ENCODE peak calls at places on chromosome 4, in ten cellular contexts. F, U, B, Z, H, W, I, N, E and D are unnamed samples.

GRCh38 chr4:176967586-176967985 is 174.9 kb upstream of the VEGFC start:
- DNase-seq in U (no peak), Z (no peak), I (no peak), F (no peak), E (no peak), N (no peak), H (peak), B (no peak), W (no peak), D (no peak)

GRCh38 chr4:164252286-164252685 is 501.6 kb upstream of the SMIM31 start:
- DNase-seq in B (no peak), H (peak), U (no peak), I (no peak), N (no peak), W (no peak), Z (no peak), F (no peak), E (no peak), D (peak)

GRCh38 chr4:74158561-74159396 is 861 bp downstream of the MTHFD2L start:
- DNase-seq in B (peak), E (no peak), W (no peak), F (no peak), H (no peak), U (no peak), Z (no peak), I (no peak), N (no peak), D (no peak)

GRCh38 chr4:1053080-1053661 is 41.7 kb downstream of the FGFRL1 start:
- DNase-seq in F (no peak), H (peak), B (no peak), N (no peak), W (peak), Z (peak), E (peak), U (no peak), I (no peak), D (peak)

GRCh38 chr4:5636766-5637670 is 71.3 kb downstream of the EVC2 start:
- DNase-seq in Z (no peak), U (no peak), F (no peak), H (no peak), W (no peak), E (no peak), B (no peak), I (no peak), N (no peak), D (no peak)

GRCh38 chr4:179112441-179113170 is 1670.4 kb upstream of the AGA start:
- DNase-seq in F (no peak), Z (no peak), E (no peak), B (no peak), U (no peak), N (no peak), I (no peak), W (no peak), H (no peak), D (no peak)

GRCh38 chr4:38674206-38675144 is 10.5 kb downstream of the KLF3 start:
- DNase-seq in B (peak), Z (no peak), N (no peak), F (no peak), E (no peak), I (no peak), H (peak), U (no peak), W (no peak), D (no peak)

GRCh38 chr4:169571435-169571834 is 40.9 kb downstream of the NEK1 start:
- DNase-seq in H (no peak), N (no peak), I (no peak), U (no peak), W (no peak), B (no peak), E (no peak), F (no peak), Z (no peak), D (no peak)

GRCh38 chr4:52198356-52198755 is 147.3 kb downstream of the SPATA18 start:
- DNase-seq in W (no peak), N (no peak), I (no peak), B (no peak), E (no peak), H (no peak), Z (no peak), F (no peak), U (no peak), D (no peak)

GRCh38 chr4:54390670-54391069 is 161.6 kb downstream of the PDGFRA start:
- DNase-seq in U (no peak), H (no peak), F (no peak), I (no peak), E (no peak), Z (no peak), N (no peak), W (no peak), B (no peak), D (no peak)

GRCh38 chr4:36082817-36083216 is 161.5 kb downstream of the ARAP2 start:
- DNase-seq in N (no peak), H (no peak), Z (no peak), U (no peak), W (no peak), F (no peak), E (no peak), I (no peak), B (no peak), D (no peak)

GRCh38 chr4:95155759-95156451 is 392.9 kb downstream of the UNC5C start:
- DNase-seq in I (peak), U (peak), B (peak), H (no peak), E (no peak), Z (no peak), W (no peak), N (no peak), F (no peak), D (no peak)

GRCh38 chr4:100986360-100986868 is 360.9 kb downstream of the PPP3CA start:
- DNase-seq in U (no peak), B (no peak), E (no peak), H (peak), F (no peak), W (peak), I (peak), N (no peak), Z (no peak), D (no peak)

GRCh38 chr4:10084651-10085320 is 31.8 kb downstream of the WDR1 start:
- DNase-seq in N (no peak), Z (peak), B (no peak), I (no peak), E (peak), W (peak), H (no peak), U (no peak), F (no peak), D (peak)

GRCh38 chr4:59855630-59856352 is 1344.3 kb upstream of the ADGRL3 start:
- DNase-seq in E (no peak), B (no peak), Z (no peak), H (peak), W (peak), U (no peak), F (no peak), I (no peak), N (no peak), D (peak)

GRCh38 chr4:72320185-72320948 is 248.7 kb downstream of the ADAMTS3 start:
- DNase-seq in U (no peak), Z (no peak), E (no peak), N (no peak), W (no peak), B (no peak), F (no peak), I (no peak), H (no peak), D (no peak)

GRCh38 chr4:101597204-101597603 is 193.3 kb upstream of the BANK1 start:
- DNase-seq in W (no peak), Z (no peak), I (no peak), E (no peak), F (no peak), H (no peak), N (no peak), U (peak), B (peak), D (no peak)

GRCh38 chr4:169810325-169811323 is 52.9 kb upstream of the HPF1 start:
- DNase-seq in Z (no peak), F (peak), E (no peak), B (peak), N (peak), W (no peak), H (peak), U (peak), I (peak), D (no peak)

GRCh38 chr4:89438102-89438831 is 130.7 kb upstream of the GPRIN3 start:
- DNase-seq in Z (no peak), E (no peak), U (peak), W (peak), F (peak), N (no peak), B (peak), I (no peak), H (peak), D (no peak)

GRCh38 chr4:83217721-83218522 is 66.7 kb downstream of the COQ2 start:
- DNase-seq in E (no peak), W (no peak), F (no peak), U (peak), Z (peak), I (no peak), N (no peak), H (no peak), B (peak), D (no peak)

GRCh38 chr4:110216079-110216478 is 17.7 kb upstream of the ELOVL6 start:
- DNase-seq in E (no peak), I (no peak), U (no peak), B (no peak), N (no peak), Z (no peak), H (no peak), F (no peak), W (no peak), D (no peak)

GRCh38 chr4:85955614-85956295 is 404.1 kb downstream of the MAPK10 start:
- DNase-seq in N (no peak), B (no peak), F (no peak), I (no peak), U (no peak), W (no peak), E (no peak), Z (no peak), H (no peak), D (no peak)

GRCh38 chr4:7970031-7970946 is 30.6 kb upstream of the AFAP1 start:
- DNase-seq in N (no peak), I (no peak), E (no peak), W (peak), F (no peak), H (peak), B (peak), U (peak), Z (peak), D (peak)

GRCh38 chr4:2484993-2485392 is 16.1 kb downstream of the RNF4 start:
- DNase-seq in I (no peak), Z (peak), U (peak), B (no peak), H (peak), E (peak), N (no peak), W (peak), F (no peak), D (peak)

GRCh38 chr4:52904421-52904820 is 42.3 kb downstream of the RASL11B start:
- DNase-seq in W (no peak), N (no peak), Z (no peak), H (no peak), I (peak), U (no peak), F (no peak), E (no peak), B (no peak), D (no peak)

GRCh38 chr4:112881842-112882241 is 167.6 kb upstream of the ANK2 start:
- DNase-seq in I (no peak), E (no peak), U (no peak), F (no peak), B (no peak), Z (no peak), W (no peak), N (no peak), H (peak), D (no peak)

GRCh38 chr4:7581477-7581876 is 146.7 kb upstream of the PSAPL1 start:
- DNase-seq in I (peak), N (no peak), H (peak), W (no peak), F (peak), E (no peak), Z (no peak), B (no peak), U (no peak), D (no peak)

GRCh38 chr4:181647396-181648107 is 595.6 kb upstream of the TENM3 start:
- DNase-seq in W (no peak), B (no peak), H (no peak), I (no peak), N (no peak), U (no peak), F (no peak), Z (no peak), E (no peak), D (no peak)

GRCh38 chr4:108804648-108805273 is 41.9 kb upstream of the ETNPPL start:
- DNase-seq in I (no peak), E (no peak), H (no peak), B (no peak), U (no peak), Z (no peak), W (no peak), N (no peak), F (no peak), D (no peak)

GRCh38 chr4:142322996-142323395 is 523.1 kb downstream of the INPP4B start:
- DNase-seq in H (no peak), U (no peak), I (no peak), E (no peak), B (no peak), N (no peak), Z (no peak), W (no peak), F (no peak), D (no peak)